ENCODE peak calls at places on chromosomes 11 and 22, in eight cellular contexts. C is WTC11, R is hippocampal formation, B is HS-27A, U is cardiac muscle cell, D is activated T-helper 1 cell treated with Interleukin-2 at 50 U/mL for 16 hours, X is GM04504, Y is astrocyte of the cerebellum. G is an unnamed sample.

GRCh38 chr22:41845380-41846267 is 12.7 kb downstream of the SREBF2 start:
- DNase-seq in Y (no peak), X (no peak), R (no peak), C (no peak), B (no peak), U (no peak), D (no peak), G (no peak)

GRCh38 chr11:64004590-64004984 is 18.3 kb downstream of the OTUB1 start:
- DNase-seq in Y (no peak), R (no peak), C (no peak), X (no peak), B (no peak), U (peak; percentile 25), D (no peak), G (no peak)

GRCh38 chr11:9399466-9399865 is 15.0 kb downstream of the IPO7 start:
- DNase-seq in B (no peak), C (no peak), Y (no peak), U (no peak), D (no peak), X (no peak), R (no peak), G (no peak)

GRCh38 chr11:1966531-1966930 is 19.4 kb downstream of the MRPL23 start:
- DNase-seq in C (no peak), B (no peak), R (no peak), U (no peak), Y (no peak), X (no peak), D (no peak), G (no peak)

GRCh38 chr11:1640076-1640946 is 10.7 kb downstream of the KRTAP5-5 start:
- DNase-seq in U (peak; percentile 36), R (no peak), Y (no peak), C (peak; percentile 74), D (no peak), X (no peak), B (no peak), G (peak; percentile 80)

GRCh38 chr11:86745571-86745970 is 54.8 kb upstream of the PRSS23 start:
- DNase-seq in U (no peak), D (no peak), R (no peak), X (no peak), C (no peak), B (no peak), Y (no peak), G (no peak)

GRCh38 chr22:29148036-29148435 is 57.7 kb upstream of the EMID1 start:
- DNase-seq in R (no peak), C (no peak), Y (no peak), X (no peak), U (no peak), B (no peak), D (no peak), G (peak; percentile 32)

GRCh38 chr22:44702479-44703219 is 645 bp downstream of the PRR5 start:
- DNase-seq in U (peak; percentile 45), Y (no peak), R (no peak), X (no peak), B (no peak), D (no peak), C (peak; percentile 67), G (peak; percentile 71)

GRCh38 chr22:17313591-17313990 is 55.7 kb upstream of the CECR2 start:
- DNase-seq in B (no peak), C (no peak), Y (no peak), D (no peak), R (no peak), U (no peak), X (no peak), G (no peak)

GRCh38 chr22:23064381-23065068 is 5.8 kb upstream of the GNAZ start:
- DNase-seq in U (no peak), C (peak; percentile 5), R (no peak), B (no peak), X (no peak), Y (no peak), D (no peak), G (peak; percentile 43)

G was measured in ecto neural progenitor cell.